ENCODE peak calls at places on chromosomes 1 and 21, in five cellular contexts. U is HT1080, S is Kasumi-1, D is Caki2, V is fibroblast of the aortic adventitia. Y is an unnamed sample.

GRCh38 chr1:39348278-39348677 is 143.2 kb upstream of the BMP8A start:
- DNase-seq in U (no peak), S (no peak), D (no peak), V (no peak), Y (no peak)

GRCh38 chr1:210057593-210057992 is 119.6 kb downstream of the SYT14 start:
- DNase-seq in U (no peak), S (no peak), D (no peak), V (no peak), Y (no peak)

GRCh38 chr1:11099310-11100148 is at the start of gene EXOSC10:
- DNase-seq in U (peak), S (peak), D (peak), V (peak), Y (peak)

GRCh38 chr1:119554188-119554587 is 47.2 kb downstream of the HSD3B1 start:
- DNase-seq in U (peak), S (no peak), D (no peak), V (peak), Y (no peak)

GRCh38 chr1:67832737-67833594 is at the start of gene GNG12:
- DNase-seq in U (peak), S (peak), D (peak), V (peak), Y (no peak)

GRCh38 chr1:222824641-222825040 is 9.8 kb downstream of the DISP1 start:
- DNase-seq in U (no peak), S (no peak), D (no peak), V (peak), Y (no peak)

GRCh38 chr1:179251675-179252074 is 22.2 kb upstream of the ABL2 start:
- DNase-seq in U (peak), S (peak), D (peak), V (peak), Y (no peak)

GRCh38 chr1:100482748-100483147 is 55.2 kb upstream of the GPR88 start:
- DNase-seq in U (no peak), S (no peak), D (no peak), V (no peak), Y (no peak)

GRCh38 chr1:48236716-48237470 is 14.4 kb downstream of the SLC5A9 start:
- DNase-seq in U (peak), S (peak), D (peak), V (peak), Y (no peak)

GRCh38 chr1:172390620-172391491 is 29.6 kb upstream of the C1orf105 start:
- DNase-seq in U (no peak), S (no peak), D (no peak), V (peak), Y (no peak)

GRCh38 chr1:180778782-180779398 is 133.8 kb upstream of the KIAA1614 start:
- DNase-seq in U (peak), S (peak), D (no peak), V (no peak), Y (no peak)

GRCh38 chr1:29234471-29234870 is 1.9 kb upstream of the PTPRU start:
- DNase-seq in U (no peak), S (no peak), D (no peak), V (no peak), Y (no peak)

GRCh38 chr1:206798384-206798996 is 26.2 kb upstream of the IL10 start:
- DNase-seq in U (no peak), S (no peak), D (no peak), V (no peak), Y (no peak)

GRCh38 chr1:1959840-1960479 is 40.9 kb upstream of the TMEM52 start:
- DNase-seq in U (peak), S (peak), D (peak), V (peak), Y (no peak)

GRCh38 chr1:220371324-220371723 is 99.1 kb upstream of the RAB3GAP2 start:
- DNase-seq in U (no peak), S (no peak), D (no peak), V (no peak), Y (peak)

GRCh38 chr1:155178441-155179106 is 4.9 kb downstream of the TRIM46 start:
- DNase-seq in U (no peak), S (no peak), D (no peak), V (no peak), Y (no peak)

GRCh38 chr21:14874379-14874778 is 190.4 kb downstream of the NRIP1 start:
- DNase-seq in U (no peak), S (no peak), D (no peak), V (no peak), Y (no peak)

GRCh38 chr1:72936151-72936740 is 653.9 kb upstream of the NEGR1 start:
- DNase-seq in U (peak), S (no peak), D (no peak), V (no peak), Y (no peak)

GRCh38 chr1:24379733-24380315 is 33.8 kb downstream of the STPG1 start:
- DNase-seq in U (no peak), S (no peak), D (no peak), V (peak), Y (peak)

GRCh38 chr1:94614980-94615379 is 73.4 kb upstream of the F3 start:
- DNase-seq in U (peak), S (peak), D (no peak), V (no peak), Y (no peak)

GRCh38 chr1:46549697-46550681 is 1.5 kb downstream of the KNCN start:
- DNase-seq in U (peak), S (no peak), D (no peak), V (peak), Y (no peak)

GRCh38 chr1:43171312-43171875 is 696 bp downstream of the EBNA1BP2 start:
- DNase-seq in U (no peak), S (no peak), D (no peak), V (peak), Y (no peak)

GRCh38 chr1:31725777-31726535 is 22.1 kb upstream of the COL16A1 start:
- DNase-seq in U (no peak), S (no peak), D (no peak), V (no peak), Y (no peak)

GRCh38 chr1:212226467-212226866 is 58.7 kb upstream of the PPP2R5A start:
- DNase-seq in U (no peak), S (no peak), D (no peak), V (no peak), Y (no peak)

GRCh38 chr1:200090252-200091159 is 63.0 kb downstream of the NR5A2 start:
- DNase-seq in U (no peak), S (peak), D (peak), V (peak), Y (no peak)

GRCh38 chr1:152188673-152189591 is 29.9 kb upstream of the RPTN start:
- DNase-seq in U (peak), S (peak), D (no peak), V (peak), Y (no peak)

GRCh38 chr1:216500273-216500967 is 77.2 kb upstream of the USH2A start:
- DNase-seq in U (no peak), S (no peak), D (no peak), V (no peak), Y (no peak)

GRCh38 chr21:31553926-31554325 is 105.6 kb upstream of the SOD1 start:
- DNase-seq in U (no peak), S (no peak), D (no peak), V (no peak), Y (no peak)

GRCh38 chr1:183222909-183223308 is 36.8 kb downstream of the LAMC2 start:
- DNase-seq in U (no peak), S (no peak), D (no peak), V (no peak), Y (no peak)

GRCh38 chr1:201850053-201850397 is 21.1 kb downstream of the IPO9 start:
- DNase-seq in U (peak), S (no peak), D (peak), V (peak), Y (no peak)

GRCh38 chr21:44836349-44836665 is 18.4 kb upstream of the SUMO3 start:
- DNase-seq in U (no peak), S (no peak), D (no peak), V (no peak), Y (no peak)

GRCh38 chr1:41383094-41383852 is 22.0 kb downstream of the FOXO6 start:
- DNase-seq in U (peak), S (peak), D (no peak), V (no peak), Y (no peak)

GRCh38 chr1:23960291-23960718 is 677 bp downstream of the PNRC2 start:
- DNase-seq in U (no peak), S (no peak), D (no peak), V (peak), Y (no peak)

GRCh38 chr1:170707959-170708666 is 44.2 kb downstream of the PRRX1 start:
- DNase-seq in U (peak), S (no peak), D (peak), V (peak), Y (no peak)

GRCh38 chr1:7658127-7658498 is 113.0 kb upstream of the VAMP3 start:
- DNase-seq in U (no peak), S (no peak), D (no peak), V (no peak), Y (no peak)

GRCh38 chr1:20233866-20234265 is 47.5 kb upstream of the PLA2G2C start:
- DNase-seq in U (no peak), S (no peak), D (no peak), V (no peak), Y (no peak)